ENCODE peak calls at places on chromosomes 13 and 19, in seven cellular contexts. F is IMR-90, P is H1, A is neuronal stem cell, W is H9, Z is mesenchymal stem cell, D is trophoblast cell. C is an unnamed sample.

GRCh38 chr19:9869008-9869617 is 34.0 kb downstream of the PIN1 start:
- DNase-seq in F (no peak), P (no peak), A (no peak), W (no peak), Z (no peak), D (no peak), C (no peak)

GRCh38 chr13:62906896-62907295 is 1491.2 kb upstream of the PCDH20 start:
- DNase-seq in F (no peak), P (no peak), A (no peak), W (no peak), Z (no peak), D (no peak), C (no peak)

GRCh38 chr19:35299523-35300339 is 7.8 kb downstream of the MAG start:
- DNase-seq in F (no peak), P (peak), A (no peak), W (peak), Z (no peak), D (no peak), C (peak)

GRCh38 chr13:48730971-48731658 is 77.4 kb downstream of the CYSLTR2 start:
- DNase-seq in F (peak), P (no peak), A (no peak), W (no peak), Z (peak), D (no peak), C (peak)

GRCh38 chr13:34371108-34371507 is 553.2 kb downstream of the RFC3 start:
- DNase-seq in F (no peak), P (no peak), A (no peak), W (no peak), Z (no peak), D (no peak), C (no peak)

GRCh38 chr19:19262190-19263057 is 10.7 kb downstream of the TM6SF2 start:
- DNase-seq in F (no peak), P (peak), A (no peak), W (peak), Z (no peak), D (no peak), C (peak)

GRCh38 chr19:18500820-18501219 is 21.1 kb downstream of the ELL start:
- DNase-seq in F (no peak), P (no peak), A (no peak), W (no peak), Z (no peak), D (no peak), C (no peak)

GRCh38 chr13:23510544-23510916 is 59.7 kb upstream of the TNFRSF19 start:
- DNase-seq in F (no peak), P (no peak), A (no peak), W (no peak), Z (peak), D (peak), C (no peak)

GRCh38 chr19:45499196-45500180 is 1.2 kb downstream of the PPM1N start:
- DNase-seq in F (no peak), P (peak), A (peak), W (peak), Z (peak), D (peak), C (peak)

GRCh38 chr13:78826312-78826711 is 167.4 kb upstream of the OBI1 start:
- DNase-seq in F (no peak), P (no peak), A (no peak), W (no peak), Z (no peak), D (no peak), C (no peak)

GRCh38 chr19:47613165-47614146 is 4.5 kb downstream of the BICRA start:
- DNase-seq in F (peak), P (peak), A (peak), W (peak), Z (peak), D (peak), C (peak)

GRCh38 chr13:25116044-25116443 is 20.1 kb downstream of the PABPC3 start:
- DNase-seq in F (no peak), P (no peak), A (no peak), W (no peak), Z (no peak), D (peak), C (peak)

GRCh38 chr13:98252931-98253470 is 75.9 kb upstream of the RNF113B start:
- DNase-seq in F (peak), P (no peak), A (no peak), W (no peak), Z (peak), D (peak), C (peak)

GRCh38 chr13:20609145-20609544 is 42.2 kb downstream of the IFT88 start:
- DNase-seq in F (peak), P (no peak), A (no peak), W (no peak), Z (peak), D (peak), C (no peak)

GRCh38 chr13:57408312-57408711 is 223.2 kb upstream of the PCDH17 start:
- DNase-seq in F (no peak), P (no peak), A (no peak), W (no peak), Z (no peak), D (no peak), C (no peak)

GRCh38 chr13:113997845-113998751 is 24.2 kb upstream of the C13orf46 start:
- DNase-seq in F (peak), P (no peak), A (no peak), W (no peak), Z (no peak), D (no peak), C (no peak)

GRCh38 chr19:38674388-38675133 is 27.1 kb downstream of the ACTN4 start:
- DNase-seq in F (peak), P (no peak), A (no peak), W (no peak), Z (peak), D (peak), C (peak)

GRCh38 chr13:24270639-24271131 is 38.7 kb upstream of the C1QTNF9 start:
- DNase-seq in F (peak), P (no peak), A (no peak), W (no peak), Z (peak), D (peak), C (peak)

GRCh38 chr13:52695856-52696255 is 43.2 kb downstream of the SUGT1 start:
- DNase-seq in F (peak), P (no peak), A (no peak), W (no peak), Z (peak), D (no peak), C (no peak)

GRCh38 chr19:30556230-30556711 is 184.1 kb downstream of the ZNF536 start:
- DNase-seq in F (no peak), P (no peak), A (no peak), W (peak), Z (no peak), D (no peak), C (peak)

DNA sequence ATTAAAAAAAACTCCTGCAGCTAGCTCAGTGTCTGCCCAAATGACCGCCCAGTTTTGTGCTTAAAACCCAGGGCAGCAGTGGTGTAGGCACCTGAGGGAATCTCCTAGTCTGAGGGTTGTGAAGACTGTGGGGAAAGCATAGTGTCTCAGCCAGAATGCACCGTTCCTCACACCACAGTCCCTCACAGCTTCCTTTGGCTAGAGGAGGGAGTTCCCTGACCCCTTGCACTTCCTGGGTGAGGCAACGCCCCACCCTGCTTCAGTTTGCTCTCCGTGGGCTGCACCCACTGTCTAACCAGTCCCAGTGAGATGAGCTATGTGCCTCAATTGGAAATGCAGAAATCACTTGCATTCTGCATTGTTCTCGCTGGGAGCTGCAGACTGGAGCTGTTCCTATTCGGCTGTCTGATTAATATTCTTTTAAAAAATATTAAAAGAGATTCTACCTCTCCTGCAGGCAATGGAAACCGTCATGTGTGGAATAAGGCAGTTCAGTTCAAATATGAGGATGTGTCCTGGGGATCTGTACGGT is 645.7 kb downstream of the FGF9 start:
- DNase-seq in F (no peak), P (no peak), A (no peak), W (no peak), Z (no peak), D (no peak), C (no peak)
- H3K4ac ChIP-seq in F (no peak), P (no peak), A (no peak), W (no peak), Z (no peak), D (no peak), C (no peak)

GRCh38 chr19:56119585-56119978 is 1.5 kb downstream of the ZNF787 start:
- DNase-seq in F (peak), P (no peak), A (no peak), W (no peak), Z (peak), D (peak), C (no peak)
- H3K9ac ChIP-seq in F (peak), P (peak), A (no peak), W (peak), Z (peak), D (peak), C (peak)

DNA sequence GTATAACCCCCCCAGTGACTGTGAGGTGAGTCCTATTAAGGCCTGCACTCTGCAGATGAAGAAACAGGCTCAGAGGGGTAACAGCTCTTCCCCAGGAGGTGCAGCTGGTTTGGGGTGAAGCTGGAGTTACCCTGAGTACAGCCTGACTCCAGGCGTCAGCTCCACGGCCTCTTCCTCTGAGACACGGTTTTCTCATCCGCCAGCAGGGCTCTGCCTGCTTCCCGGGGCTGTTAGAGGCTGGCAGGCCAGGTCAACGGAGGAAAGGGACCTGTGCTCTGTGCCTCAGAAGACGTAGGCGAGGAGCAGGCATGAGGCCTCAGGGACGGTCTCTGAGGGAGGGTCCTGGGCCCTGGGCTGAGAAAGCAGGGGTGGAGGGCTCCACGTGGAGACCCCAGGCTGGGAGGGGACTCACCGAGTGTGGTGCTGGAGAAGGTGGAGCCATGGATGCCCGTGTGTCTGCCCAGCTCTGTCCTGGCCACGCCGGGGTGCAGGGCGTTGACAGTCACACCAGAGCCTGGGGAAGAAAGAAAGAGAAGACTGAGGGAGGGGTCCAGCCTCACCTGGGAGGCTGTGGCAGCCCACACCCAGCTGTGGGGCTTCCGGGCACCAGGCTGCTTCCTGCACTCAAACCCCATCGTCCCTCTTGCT is 9.0 kb upstream of the GP6 start:
- DNase-seq in F (no peak), P (no peak), A (no peak), W (no peak), Z (no peak), D (no peak), C (no peak)
- H3K4ac ChIP-seq in F (no peak), P (no peak), A (no peak), W (no peak), Z (no peak), D (no peak), C (no peak)

GRCh38 chr19:58475714-58476497 is at the start of gene ZNF446:
- DNase-seq in F (peak), P (peak), A (peak), W (peak), Z (peak), D (peak), C (peak)

GRCh38 chr19:58474997-58475713 is 997 bp upstream of the ZNF446 start:
- DNase-seq in F (no peak), P (no peak), A (no peak), W (peak), Z (no peak), D (no peak), C (no peak)

GRCh38 chr19:58476498-58477015 is 405 bp downstream of the ZNF446 start:
- DNase-seq in F (no peak), P (no peak), A (no peak), W (peak), Z (peak), D (peak), C (peak)

GRCh38 chr19:58473775-58474174 is 2.4 kb upstream of the ZNF446 start:
- DNase-seq in F (no peak), P (no peak), A (no peak), W (no peak), Z (no peak), D (no peak), C (no peak)

DNA sequence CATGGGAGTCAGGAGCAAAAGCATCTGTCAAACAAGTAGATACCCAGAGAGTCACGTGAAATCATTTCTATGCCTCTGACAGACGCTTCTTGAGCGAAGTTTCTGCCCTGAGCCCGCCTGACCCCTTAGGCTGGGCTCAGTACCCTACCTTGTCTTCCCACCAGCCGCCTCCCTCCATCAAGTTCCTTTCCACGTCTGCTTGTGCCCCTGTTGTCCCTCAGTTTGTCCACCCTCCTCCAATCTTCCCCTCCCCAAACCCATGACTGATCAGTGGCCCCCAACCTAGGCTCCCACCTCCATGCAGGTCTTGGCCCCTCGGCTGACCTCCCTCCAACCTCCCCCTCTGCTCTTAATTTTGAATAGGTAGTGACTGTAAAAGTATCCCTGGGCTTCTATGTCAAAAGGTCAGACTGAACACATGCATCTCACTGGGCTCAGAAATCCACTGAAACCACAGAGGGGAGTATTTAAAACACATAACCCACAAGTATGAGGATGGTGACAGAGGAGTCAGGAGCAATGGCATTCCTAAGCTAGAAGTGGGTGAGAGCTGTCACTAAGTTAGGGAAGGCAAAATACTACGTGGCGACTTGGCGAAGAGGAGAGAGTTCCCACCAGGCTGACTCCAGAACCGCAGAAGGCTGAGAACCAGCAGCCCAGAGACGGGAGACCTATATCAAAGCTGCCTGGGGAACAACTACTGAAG is 1.7 kb upstream of the ZNF446 start:
- DNase-seq in F (peak), P (no peak), A (no peak), W (no peak), Z (peak), D (no peak), C (no peak)
- H3K9ac ChIP-seq in F (no peak), P (no peak), A (no peak), W (no peak), Z (peak), D (no peak), C (no peak)

GRCh38 chr13:42873081-42873480 is 91.7 kb downstream of the FAM216B start:
- DNase-seq in F (peak), P (no peak), A (no peak), W (no peak), Z (peak), D (no peak), C (no peak)

GRCh38 chr13:42878721-42879120 is 97.3 kb downstream of the FAM216B start:
- DNase-seq in F (no peak), P (no peak), A (no peak), W (no peak), Z (no peak), D (no peak), C (no peak)

GRCh38 chr13:42876270-42876714 is 94.9 kb downstream of the FAM216B start:
- DNase-seq in F (no peak), P (no peak), A (no peak), W (peak), Z (no peak), D (peak), C (peak)

GRCh38 chr13:42876810-42877550 is 95.6 kb downstream of the FAM216B start:
- DNase-seq in F (peak), P (no peak), A (no peak), W (no peak), Z (peak), D (peak), C (peak)

GRCh38 chr13:42875448-42876269 is 94.3 kb downstream of the FAM216B start:
- DNase-seq in F (peak), P (no peak), A (peak), W (peak), Z (peak), D (no peak), C (peak)
- H3K4ac ChIP-seq in F (no peak), P (peak), A (no peak), W (no peak), Z (no peak), D (no peak), C (peak)

GRCh38 chr19:5293607-5294089 is 47.0 kb downstream of the PTPRS start:
- DNase-seq in F (peak), P (peak), A (peak), W (peak), Z (peak), D (no peak), C (peak)

GRCh38 chr19:5290336-5291262 is 50.0 kb downstream of the PTPRS start:
- DNase-seq in F (no peak), P (no peak), A (no peak), W (no peak), Z (no peak), D (no peak), C (no peak)

GRCh38 chr19:5292453-5292842 is 48.2 kb downstream of the PTPRS start:
- DNase-seq in F (peak), P (no peak), A (no peak), W (no peak), Z (no peak), D (no peak), C (no peak)

GRCh38 chr19:5292843-5293606 is 47.6 kb downstream of the PTPRS start:
- DNase-seq in F (peak), P (no peak), A (peak), W (peak), Z (peak), D (peak), C (peak)

GRCh38 chr19:5291588-5292193 is 48.9 kb downstream of the PTPRS start:
- DNase-seq in F (no peak), P (no peak), A (no peak), W (no peak), Z (no peak), D (no peak), C (no peak)
- H3K9ac ChIP-seq in F (no peak), P (no peak), A (peak), W (no peak), Z (peak), D (no peak), C (peak)

DNA sequence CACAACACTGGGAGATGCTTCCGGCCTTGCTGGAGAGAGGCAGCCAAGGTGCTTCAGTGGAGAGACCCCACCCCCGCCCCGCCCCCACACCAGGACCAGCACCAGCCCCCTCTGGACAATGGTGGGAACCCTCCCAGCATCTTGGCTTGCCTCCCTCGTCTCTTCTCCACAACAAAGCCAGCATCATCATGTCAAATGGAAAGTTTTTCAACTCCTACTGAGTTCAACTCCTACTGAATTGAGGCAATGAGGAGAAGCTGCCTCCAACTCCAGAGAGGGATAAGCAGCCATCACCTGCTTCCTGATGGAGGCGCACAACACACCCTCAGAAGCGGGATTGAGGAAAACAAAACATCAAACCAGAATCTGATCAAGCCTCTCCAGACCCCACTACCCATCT is 12.8 kb downstream of the DEDD2 start:
- DNase-seq in F (no peak), P (no peak), A (no peak), W (peak), Z (no peak), D (no peak), C (no peak)
- H3K4ac ChIP-seq in F (peak), P (no peak), A (no peak), W (no peak), Z (no peak), D (no peak), C (no peak)

C was measured in mesendoderm.